ENCODE peak calls at places on chromosome 12, in seven cellular contexts. F is CD8-positive, alpha-beta memory T cell; N is effector memory CD4-positive, alpha-beta T cell; L is astrocyte of the spinal cord; U is fibroblast of lung; E is CD8-positive, alpha-beta T cell; O is Peyer's patch. H is an unnamed sample.
A peak's percentile ranks its signal among the peaks of the same experiment; 100 is the strongest.

GRCh38 chr12:113194971-113195391 is 9.5 kb downstream of the RITA1 start:
- DNase-seq in F (no peak), N (no peak), L (peak; percentile 82), U (peak; percentile 42), E (no peak), O (no peak), H (no peak)

GRCh38 chr12:120965125-120965524 is 13.2 kb upstream of the HNF1A start:
- DNase-seq in F (no peak), N (no peak), L (no peak), U (no peak), E (no peak), O (no peak), H (no peak)

GRCh38 chr12:14460212-14460841 is 94.8 kb downstream of the ATF7IP start:
- DNase-seq in F (no peak), N (no peak), L (no peak), U (no peak), E (no peak), O (no peak), H (no peak)

GRCh38 chr12:116864371-116865160 is 16.7 kb downstream of the HRK start:
- DNase-seq in F (no peak), N (no peak), L (peak; percentile 62), U (peak; percentile 53), E (no peak), O (no peak), H (no peak)

GRCh38 chr12:6849976-6850560 is 1.0 kb downstream of the CDCA3 start:
- DNase-seq in F (no peak), N (no peak), L (no peak), U (no peak), E (no peak), O (no peak), H (no peak)

GRCh38 chr12:67456281-67456918 is 187.2 kb downstream of the CAND1 start:
- DNase-seq in F (no peak), N (no peak), L (peak; percentile 85), U (peak; percentile 89), E (no peak), O (no peak), H (no peak)

GRCh38 chr12:116384175-116384574 is 106.7 kb upstream of the MED13L start:
- DNase-seq in F (no peak), N (no peak), L (no peak), U (no peak), E (no peak), O (no peak), H (no peak)

GRCh38 chr12:116977465-116978380 is 67.0 kb downstream of the FBXW8 start:
- DNase-seq in F (no peak), N (no peak), L (no peak), U (no peak), E (no peak), O (no peak), H (no peak)

GRCh38 chr12:127280393-127281275 is 986.3 kb upstream of the TMEM132C start:
- DNase-seq in F (peak; percentile 17), N (peak; percentile 8), L (no peak), U (no peak), E (peak; percentile 39), O (no peak), H (peak; percentile 37)

GRCh38 chr12:16788888-16789790 is 183.2 kb upstream of the LMO3 start:
- DNase-seq in F (no peak), N (no peak), L (no peak), U (no peak), E (no peak), O (no peak), H (no peak)

GRCh38 chr12:77847060-77847541 is 16.4 kb downstream of the NAV3 start:
- DNase-seq in F (no peak), N (no peak), L (peak; percentile 54), U (no peak), E (no peak), O (no peak), H (no peak)

GRCh38 chr12:26803552-26803951 is 29.4 kb downstream of the ITPR2 start:
- DNase-seq in F (no peak), N (no peak), L (peak; percentile 73), U (no peak), E (no peak), O (no peak), H (no peak)

GRCh38 chr12:96255077-96255476 is 60.9 kb downstream of the ELK3 start:
- DNase-seq in F (no peak), N (no peak), L (peak; percentile 78), U (peak; percentile 66), E (no peak), O (no peak), H (no peak)

GRCh38 chr12:125983094-125983783 is 918.0 kb downstream of the AACS start:
- DNase-seq in F (no peak), N (no peak), L (peak; percentile 78), U (no peak), E (no peak), O (peak; percentile 19), H (peak; percentile 51)

GRCh38 chr12:55637467-55637866 is 775 bp downstream of the OR10P1 start:
- DNase-seq in F (peak; percentile 10), N (no peak), L (no peak), U (no peak), E (no peak), O (no peak), H (peak; percentile 92)

GRCh38 chr12:87444039-87444438 is 585.2 kb downstream of the C12orf50 start:
- DNase-seq in F (no peak), N (no peak), L (no peak), U (no peak), E (no peak), O (no peak), H (no peak)

GRCh38 chr12:49741882-49742620 is 694 bp downstream of the TMBIM6 start:
- DNase-seq in F (peak; percentile 88), N (peak; percentile 89), L (peak; percentile 82), U (peak; percentile 82), E (peak; percentile 74), O (peak; percentile 79), H (peak; percentile 34)

GRCh38 chr12:27870939-27871338 is 90.9 kb upstream of the MANSC4 start:
- DNase-seq in F (no peak), N (no peak), L (peak; percentile 79), U (peak; percentile 70), E (no peak), O (no peak), H (no peak)

GRCh38 chr12:59375633-59376032 is 220.2 kb upstream of the SLC16A7 start:
- DNase-seq in F (no peak), N (no peak), L (no peak), U (no peak), E (no peak), O (no peak), H (no peak)

GRCh38 chr12:18700254-18700653 is 37.6 kb downstream of the PLCZ1 start:
- DNase-seq in F (no peak), N (no peak), L (peak; percentile 85), U (peak; percentile 92), E (no peak), O (no peak), H (no peak)

GRCh38 chr12:46483572-46484395 is 111.2 kb upstream of the SLC38A2 start:
- DNase-seq in F (no peak), N (no peak), L (peak; percentile 31), U (peak; percentile 74), E (no peak), O (no peak), H (no peak)

GRCh38 chr12:6765048-6765633 is 1.0 kb upstream of the PTMS start:
- DNase-seq in F (no peak), N (no peak), L (peak; percentile 22), U (no peak), E (no peak), O (no peak), H (no peak)

GRCh38 chr12:32155911-32156585 is 49.4 kb downstream of the BICD1 start:
- DNase-seq in F (no peak), N (no peak), L (no peak), U (no peak), E (no peak), O (no peak), H (no peak)

GRCh38 chr12:45587877-45588530 is 141.5 kb upstream of the ARID2 start:
- DNase-seq in F (no peak), N (no peak), L (no peak), U (no peak), E (no peak), O (no peak), H (no peak)

GRCh38 chr12:114952573-114953196 is 268.7 kb upstream of the TBX3 start:
- DNase-seq in F (no peak), N (no peak), L (peak; percentile 88), U (peak; percentile 90), E (no peak), O (no peak), H (no peak)

GRCh38 chr12:107514887-107515445 is 170.6 kb upstream of the PWP1 start:
- DNase-seq in F (no peak), N (no peak), L (no peak), U (peak; percentile 69), E (no peak), O (no peak), H (no peak)
- H3K4me3 ChIP-seq in F (no peak overlapping the region), N (no peak overlapping the region), L (no peak overlapping the region), U (no peak overlapping the region), E (no peak overlapping the region), O (no peak overlapping the region), H (no peak overlapping the region)

GRCh38 chr12:43621262-43621661 is 69.3 kb upstream of the ADAMTS20 start:
- DNase-seq in F (no peak), N (no peak), L (no peak), U (no peak), E (no peak), O (no peak), H (no peak)
- H3K4me3 ChIP-seq in F (no peak overlapping the region), N (no peak overlapping the region), L (no peak overlapping the region), U (no peak overlapping the region), E (no peak overlapping the region), O (no peak overlapping the region), H (no peak overlapping the region)

DNA sequence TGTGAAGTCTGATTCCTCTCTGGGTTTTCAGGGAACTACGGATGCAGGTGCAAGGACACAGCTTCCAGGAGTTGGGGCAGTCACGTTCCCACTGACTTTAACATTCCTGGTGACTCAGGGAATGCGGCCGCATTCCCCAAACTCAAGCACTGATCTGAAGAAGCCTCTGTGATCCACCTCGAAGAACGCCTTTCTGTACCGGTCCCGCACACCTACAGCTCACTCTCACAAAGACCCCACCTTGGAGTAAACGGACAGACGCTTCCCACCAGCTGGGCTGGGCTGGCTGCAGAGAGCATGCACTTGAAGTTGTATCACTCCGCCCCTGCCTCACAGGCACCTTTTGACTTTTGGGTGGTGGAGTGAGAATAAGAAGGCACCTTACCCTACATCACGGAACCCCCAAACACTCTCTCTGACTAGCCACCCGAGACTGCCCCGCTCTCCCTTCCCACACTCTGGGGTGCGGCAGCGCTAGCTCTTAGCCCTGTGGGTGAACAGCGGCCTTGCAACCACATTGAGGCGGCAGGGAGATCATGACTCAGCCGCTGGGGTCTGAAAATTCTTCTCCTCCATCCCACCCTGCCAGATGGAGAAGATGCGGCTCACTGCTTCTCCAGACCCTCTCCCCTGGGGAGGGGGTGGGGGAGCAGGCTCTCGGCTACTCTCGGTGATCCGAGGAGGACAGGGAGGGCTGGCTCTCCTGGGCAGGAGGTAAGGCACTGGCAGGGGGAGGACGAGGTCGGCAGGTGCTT is 23.7 kb upstream of the HDAC7 start:
- DNase-seq in F (no peak), N (no peak), L (no peak), U (no peak), E (no peak), O (no peak), H (no peak)
- H3K4me3 ChIP-seq in F (no peak overlapping the region), N (no peak overlapping the region), L (no peak overlapping the region), U (no peak overlapping the region), E (no peak overlapping the region), O (no peak overlapping the region), H (no peak overlapping the region)

DNA sequence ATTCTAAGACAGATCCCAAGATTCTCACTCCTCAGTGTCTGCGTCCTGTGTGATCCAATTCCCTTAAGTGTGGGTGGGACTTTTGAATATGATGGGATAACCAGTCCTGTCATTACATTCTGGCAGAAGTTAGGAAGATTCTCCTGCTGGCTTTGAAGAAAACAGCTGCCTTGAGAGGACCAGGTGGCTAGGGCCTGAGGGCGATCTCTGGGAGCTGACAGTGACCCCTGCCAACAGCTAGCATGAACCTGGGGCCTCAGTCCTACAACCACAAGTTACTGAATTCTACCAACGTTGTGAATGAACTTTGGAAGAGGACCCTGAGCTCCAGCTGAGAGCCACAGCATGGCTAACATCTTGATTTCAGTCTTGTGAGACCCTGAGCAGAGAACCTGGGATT is 44.3 kb upstream of the HMGA2 start:
- DNase-seq in F (no peak), N (no peak), L (no peak), U (no peak), E (no peak), O (no peak), H (no peak)
- H3K4me3 ChIP-seq in F (no peak overlapping the region), N (no peak overlapping the region), L (no peak overlapping the region), U (no peak overlapping the region), E (no peak overlapping the region), O (no peak overlapping the region), H (no peak overlapping the region)

H was measured in Jurkat, Clone E6-1.